ENCODE peak calls at places on chromosome 5, in nine cellular contexts. T is natural killer cell; J is left lung; S is activated T-cell treated with anti-CD3 and anti-CD28 coated beads, Interleukin-2, amount 50 U/mL, for 72 hours; I is left cardiac atrium; G is HepG2; C is Right ventricle myocardium superior; D is SK-N-SH treated with all-trans-retinoic acid at 6 μM for 48 hours; U is body of pancreas. X is an unnamed sample.

GRCh38 chr5:113181853-113182490 is 205.4 kb downstream of the DCP2 start:
- ATAC-seq in T (peak), J (no peak), S (peak), I (no peak), G (no peak), C (no peak), D (no peak), U (no peak), X (no peak)

GRCh38 chr5:141839015-141839513 is 39.1 kb downstream of the PCDH1 start:
- ATAC-seq in T (no peak), J (no peak), S (no peak), I (no peak), G (no peak), C (no peak), D (no peak), U (no peak), X (no peak)

GRCh38 chr5:71693828-71694427 is 25.1 kb upstream of the CARTPT start:
- ATAC-seq in T (no peak), J (no peak), S (no peak), I (no peak), G (peak), C (no peak), D (peak), U (no peak), X (no peak)

GRCh38 chr5:156893517-156893916 is 43.4 kb downstream of the PPP1R2B start:
- ATAC-seq in T (no peak), J (no peak), S (peak), I (no peak), G (no peak), C (no peak), D (no peak), U (no peak), X (no peak)

GRCh38 chr5:76608833-76609232 is 14.4 kb downstream of the F2RL2 start:
- ATAC-seq in T (peak), J (no peak), S (peak), I (no peak), G (no peak), C (no peak), D (peak), U (no peak), X (no peak)

GRCh38 chr5:72246954-72247442 is 73.0 kb downstream of the MRPS27 start:
- ATAC-seq in T (no peak), J (peak), S (no peak), I (no peak), G (no peak), C (no peak), D (peak), U (no peak), X (no peak)

GRCh38 chr5:14184082-14184481 is 40.9 kb downstream of the TRIO start:
- ATAC-seq in T (no peak), J (no peak), S (no peak), I (peak), G (no peak), C (peak), D (no peak), U (no peak), X (no peak)

GRCh38 chr5:170292509-170292908 is 5.1 kb downstream of the LCP2 start:
- ATAC-seq in T (no peak), J (no peak), S (no peak), I (no peak), G (no peak), C (no peak), D (no peak), U (no peak), X (no peak)

GRCh38 chr5:96994493-96994892 is 58.6 kb downstream of the LNPEP start:
- ATAC-seq in T (no peak), J (no peak), S (peak), I (no peak), G (no peak), C (no peak), D (no peak), U (no peak), X (no peak)

GRCh38 chr5:17157916-17158529 is 59.4 kb upstream of the BASP1 start:
- ATAC-seq in T (no peak), J (peak), S (no peak), I (no peak), G (no peak), C (no peak), D (peak), U (no peak), X (no peak)

GRCh38 chr5:172407861-172408260 is 46.5 kb downstream of the SH3PXD2B start:
- ATAC-seq in T (no peak), J (no peak), S (no peak), I (peak), G (no peak), C (no peak), D (peak), U (no peak), X (no peak)

GRCh38 chr5:42242829-42243485 is 180.3 kb upstream of the GHR start:
- ATAC-seq in T (no peak), J (peak), S (no peak), I (no peak), G (no peak), C (peak), D (no peak), U (no peak), X (peak)

GRCh38 chr5:69467442-69468225 is 25.0 kb upstream of the OCLN start:
- ATAC-seq in T (no peak), J (no peak), S (no peak), I (no peak), G (no peak), C (no peak), D (no peak), U (no peak), X (no peak)

GRCh38 chr5:141492168-141492885 is 3.4 kb downstream of the PCDHGC5 start:
- ATAC-seq in T (peak), J (no peak), S (peak), I (peak), G (no peak), C (peak), D (no peak), U (no peak), X (no peak)

GRCh38 chr5:169786219-169786618 is 149.1 kb downstream of the DOCK2 start:
- ATAC-seq in T (no peak), J (no peak), S (no peak), I (peak), G (no peak), C (no peak), D (peak), U (no peak), X (no peak)

GRCh38 chr5:51104556-51104955 is 278.7 kb upstream of the ISL1 start:
- ATAC-seq in T (no peak), J (no peak), S (no peak), I (no peak), G (peak), C (no peak), D (no peak), U (no peak), X (no peak)

GRCh38 chr5:12876541-12877298 is 972.5 kb upstream of the CTNND2 start:
- ATAC-seq in T (peak), J (no peak), S (no peak), I (no peak), G (no peak), C (no peak), D (no peak), U (no peak), X (peak)

GRCh38 chr5:111013011-111013410 is 58.5 kb upstream of the TSLP start:
- ATAC-seq in T (no peak), J (no peak), S (no peak), I (no peak), G (no peak), C (no peak), D (peak), U (no peak), X (no peak)

GRCh38 chr5:171842006-171842776 is 56.6 kb downstream of the SMIM23 start:
- ATAC-seq in T (no peak), J (peak), S (no peak), I (peak), G (no peak), C (no peak), D (no peak), U (no peak), X (no peak)

GRCh38 chr5:42677156-42677842 is 79.3 kb upstream of the CCDC152 start:
- ATAC-seq in T (no peak), J (peak), S (no peak), I (no peak), G (no peak), C (no peak), D (no peak), U (no peak), X (no peak)

GRCh38 chr5:32668552-32668951 is 42.6 kb upstream of the NPR3 start:
- ATAC-seq in T (no peak), J (no peak), S (no peak), I (no peak), G (no peak), C (no peak), D (no peak), U (no peak), X (no peak)

GRCh38 chr5:79171846-79172245 is 60.2 kb downstream of the BHMT start:
- ATAC-seq in T (no peak), J (no peak), S (no peak), I (no peak), G (no peak), C (no peak), D (no peak), U (no peak), X (no peak)

GRCh38 chr5:133244242-133244641 is 192.4 kb downstream of the HSPA4 start:
- ATAC-seq in T (no peak), J (no peak), S (peak), I (no peak), G (peak), C (no peak), D (no peak), U (no peak), X (no peak)

GRCh38 chr5:15056988-15057592 is 185.5 kb upstream of the ANKH start:
- ATAC-seq in T (no peak), J (no peak), S (no peak), I (no peak), G (no peak), C (no peak), D (no peak), U (no peak), X (no peak)

GRCh38 chr5:38639377-38640011 is 83.0 kb upstream of the LIFR start:
- ATAC-seq in T (no peak), J (peak), S (no peak), I (no peak), G (no peak), C (no peak), D (no peak), U (peak), X (no peak)

GRCh38 chr5:123080215-123080614 is 8.8 kb upstream of the PRDM6 start:
- ATAC-seq in T (no peak), J (no peak), S (no peak), I (no peak), G (no peak), C (no peak), D (no peak), U (no peak), X (no peak)

GRCh38 chr5:13346401-13346800 is 598.1 kb downstream of the DNAH5 start:
- ATAC-seq in T (no peak), J (no peak), S (no peak), I (no peak), G (no peak), C (no peak), D (no peak), U (no peak), X (no peak)

GRCh38 chr5:149474198-149474597 is 77.0 kb downstream of the CSNK1A1 start:
- ATAC-seq in T (no peak), J (peak), S (peak), I (peak), G (peak), C (peak), D (peak), U (peak), X (peak)

GRCh38 chr5:82918311-82919031 is 158.7 kb downstream of the TMEM167A start:
- ATAC-seq in T (no peak), J (no peak), S (no peak), I (no peak), G (no peak), C (no peak), D (no peak), U (no peak), X (no peak)

GRCh38 chr5:52760695-52761366 is 26.9 kb upstream of the ITGA1 start:
- ATAC-seq in T (no peak), J (no peak), S (peak), I (no peak), G (no peak), C (no peak), D (no peak), U (no peak), X (no peak)

GRCh38 chr5:76788362-76788761 is 30.5 kb upstream of the F2RL1 start:
- ATAC-seq in T (no peak), J (no peak), S (no peak), I (no peak), G (no peak), C (no peak), D (no peak), U (peak), X (no peak)

GRCh38 chr5:14217587-14217986 is 74.4 kb downstream of the TRIO start:
- ATAC-seq in T (no peak), J (peak), S (no peak), I (peak), G (no peak), C (peak), D (no peak), U (peak), X (no peak)

GRCh38 chr5:86500947-86501346 is 116.8 kb upstream of the COX7C start:
- ATAC-seq in T (no peak), J (no peak), S (no peak), I (no peak), G (no peak), C (peak), D (peak), U (no peak), X (no peak)

GRCh38 chr5:116557669-116558271 is 16.9 kb downstream of the SEMA6A start:
- ATAC-seq in T (no peak), J (no peak), S (no peak), I (no peak), G (peak), C (peak), D (peak), U (no peak), X (no peak)

X was measured in gastroesophageal sphincter.